ENCODE peak calls at places on chromosomes 16 and 17, in eight cellular contexts. A is right atrium auricular region, Z is breast epithelium, D is GM13976, F is cardiac fibroblast, M is heart right ventricle, S is AG09309, U is astrocyte. B is an unnamed sample.

GRCh38 chr16:23158114-23158513 is 8.9 kb upstream of the USP31 start:
- DNase-seq in A (no peak), Z (no peak), U (no peak), M (no peak), S (no peak), F (no peak), D (no peak), B (peak; percentile 23)

GRCh38 chr17:32546031-32546444 is 59.2 kb downstream of the CDK5R1 start:
- DNase-seq in S (no peak), Z (no peak), D (no peak), M (no peak), U (no peak), F (no peak), A (no peak), B (no peak)

GRCh38 chr17:10738516-10739258 is 8.9 kb upstream of the TMEM220 start:
- DNase-seq in S (no peak), M (no peak), D (no peak), Z (no peak), F (no peak), U (no peak), A (peak; percentile 59), B (peak; percentile 38)

GRCh38 chr17:60354223-60354622 is 37.7 kb downstream of the USP32 start:
- DNase-seq in Z (no peak), A (no peak), U (peak; percentile 79), D (no peak), F (peak; percentile 80), M (no peak), S (peak; percentile 64), B (no peak)

GRCh38 chr17:59856859-59857794 is 35.6 kb downstream of the TUBD1 start:
- DNase-seq in D (no peak), Z (no peak), S (no peak), A (no peak), F (peak; percentile 18), U (no peak), M (no peak), B (no peak)

GRCh38 chr17:42116705-42117396 is 4.3 kb downstream of the KAT2A start:
- DNase-seq in S (peak; percentile 44), D (peak; percentile 87), U (peak; percentile 46), F (peak; percentile 88), Z (peak; percentile 84), A (peak; percentile 90), M (peak; percentile 85), B (peak; percentile 93)

GRCh38 chr16:69691980-69692911 is 34.1 kb downstream of the NQO1 start:
- DNase-seq in A (no peak), Z (no peak), D (no peak), M (no peak), F (peak; percentile 23), S (no peak), U (peak; percentile 37), B (no peak)

GRCh38 chr17:1797323-1797722 is 32.4 kb downstream of the SMYD4 start:
- DNase-seq in S (no peak), D (no peak), Z (no peak), F (no peak), A (no peak), U (no peak), M (no peak), B (no peak)

GRCh38 chr16:28974437-28975157 is at the start of gene SPNS1:
- DNase-seq in D (peak; percentile 99), U (peak; percentile 93), S (peak; percentile 80), F (peak; percentile 98), Z (peak; percentile 98), A (peak; percentile 99), M (peak; percentile 97), B (peak; percentile 99)

GRCh38 chr16:28980929-28981328 is 3.9 kb upstream of the LAT start:
- DNase-seq in M (no peak), U (no peak), Z (no peak), A (no peak), F (no peak), S (no peak), D (no peak), B (no peak)

GRCh38 chr16:28981517-28981916 is 3.3 kb upstream of the LAT start:
- DNase-seq in M (no peak), F (no peak), U (no peak), D (peak; percentile 62), Z (no peak), A (no peak), S (no peak), B (no peak)

GRCh38 chr16:28975158-28975603 is 603 bp downstream of the SPNS1 start:
- DNase-seq in D (no peak), Z (no peak), F (no peak), A (no peak), M (no peak), S (no peak), U (no peak), B (no peak)

DNA sequence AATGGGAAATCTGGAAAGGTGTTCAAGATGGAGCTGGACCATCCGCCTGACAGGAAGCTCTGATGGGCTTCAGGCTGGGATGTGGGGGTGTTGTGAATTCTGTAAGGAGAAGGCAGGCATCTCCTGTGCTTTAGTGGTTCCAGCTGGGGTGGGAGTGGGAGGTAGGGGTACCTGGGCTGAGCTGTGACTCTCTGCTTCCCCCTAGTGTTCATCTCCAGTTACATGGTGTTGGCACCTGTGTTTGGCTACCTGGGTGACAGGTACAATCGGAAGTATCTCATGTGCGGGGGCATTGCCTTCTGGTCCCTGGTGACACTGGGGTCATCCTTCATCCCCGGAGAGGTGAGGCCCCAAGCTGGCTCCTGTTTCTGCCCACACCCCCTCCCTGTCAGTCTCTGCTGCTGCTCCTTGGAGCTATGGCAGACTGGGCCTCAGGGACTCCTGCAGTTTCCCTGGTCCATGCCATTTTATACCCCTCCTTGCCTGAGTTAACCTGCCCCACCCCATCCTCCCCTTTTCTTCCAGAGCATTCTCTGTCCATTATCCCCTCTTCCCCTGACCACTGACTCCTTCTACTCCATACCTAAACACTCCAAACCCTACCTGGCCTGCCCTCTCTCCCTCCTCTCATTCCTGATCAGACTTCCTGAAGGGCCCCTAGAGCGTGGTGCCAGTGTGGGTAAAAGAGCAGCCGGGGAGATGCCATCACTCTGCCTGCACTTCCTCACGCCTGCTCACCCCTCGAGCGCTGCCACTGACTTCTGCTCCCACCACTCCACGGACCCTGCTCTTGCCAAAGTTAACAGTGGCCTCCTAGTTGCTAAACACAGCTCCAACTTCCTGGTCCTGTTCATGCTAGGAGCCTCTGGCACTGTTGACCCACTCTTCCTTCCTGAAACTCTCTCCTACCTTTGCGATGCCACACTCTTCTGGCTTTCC is 3.4 kb downstream of the SPNS1 start:
- DNase-seq in A (no peak), M (no peak), U (no peak), S (no peak), F (no peak), Z (no peak), D (peak; percentile 57), B (no peak)
- TF ChIP-seq CTCF in A (no peak), M (peak; percentile 17), U (peak; percentile 12), S (peak; percentile 24), F (peak; percentile 17), Z (peak; percentile 27), D (peak; percentile 42), B (peak; percentile 39)

GRCh38 chr16:85753559-85753958 is 2.7 kb upstream of the C16orf74 start:
- DNase-seq in M (no peak), A (no peak), F (no peak), D (no peak), U (no peak), S (no peak), Z (no peak), B (no peak)

GRCh38 chr16:85751665-85752501 is 987 bp upstream of the C16orf74 start:
- DNase-seq in U (no peak), A (no peak), S (no peak), M (no peak), D (peak; percentile 20), Z (no peak), F (no peak), B (no peak)

GRCh38 chr16:85754403-85754802 is 3.5 kb upstream of the C16orf74 start:
- DNase-seq in F (no peak), U (no peak), S (no peak), A (no peak), D (no peak), M (no peak), Z (no peak), B (no peak)

GRCh38 chr16:85753976-85754375 is 3.1 kb upstream of the C16orf74 start:
- DNase-seq in A (no peak), D (no peak), F (no peak), U (no peak), Z (no peak), M (no peak), S (no peak), B (no peak)

DNA sequence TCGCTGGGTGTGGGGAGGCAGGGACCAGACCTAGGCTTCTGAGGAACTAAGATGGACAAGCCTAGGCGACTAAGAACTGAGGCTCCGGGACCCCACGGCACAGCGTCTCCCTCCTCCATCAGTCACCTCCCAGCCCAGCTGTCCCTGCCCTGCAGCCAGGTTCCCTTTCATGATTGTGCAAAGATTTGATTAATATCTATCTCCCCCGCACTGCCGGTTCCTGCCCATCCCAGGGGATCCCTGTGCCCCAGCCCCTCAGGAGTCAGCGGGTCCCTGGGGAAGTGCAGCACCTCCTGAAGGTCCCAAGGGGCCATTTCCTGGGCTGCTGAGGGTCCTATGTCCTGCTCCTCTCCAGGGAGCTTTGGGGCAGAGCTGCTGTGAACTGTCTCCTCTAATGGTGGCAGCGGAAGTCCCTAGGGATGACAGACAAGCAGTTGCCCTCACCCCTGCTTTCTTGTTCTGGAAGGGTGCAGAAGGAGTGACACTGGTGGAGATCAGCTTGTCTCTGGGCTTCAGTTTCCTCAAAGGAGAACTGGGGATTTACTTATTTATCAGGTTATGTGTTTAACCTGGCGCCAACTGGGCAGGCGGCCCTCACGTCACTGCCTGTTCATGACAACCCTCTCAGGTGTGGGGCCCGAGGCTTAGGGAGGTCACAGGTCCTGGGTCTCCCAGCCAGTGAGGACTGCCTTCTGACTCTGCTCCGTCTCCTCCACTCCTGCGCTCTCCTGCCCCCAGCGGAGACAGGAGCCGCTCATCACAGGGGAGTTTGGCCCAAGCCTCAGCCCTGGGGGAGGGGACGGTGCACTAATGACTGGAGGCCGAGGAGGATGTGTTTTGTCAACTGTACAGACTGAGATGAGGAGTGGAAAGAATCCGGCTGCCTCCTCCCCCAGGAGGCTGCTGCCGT is 1.9 kb upstream of the C16orf74 start:
- DNase-seq in F (peak; percentile 60), M (peak; percentile 23), A (no peak), S (no peak), U (no peak), Z (peak; percentile 87), D (no peak), B (no peak)
- TF ChIP-seq CTCF in F (peak; percentile 50), M (peak; percentile 17), A (no peak), S (peak; percentile 22), U (peak; percentile 21), Z (no peak), D (no peak), B (peak; percentile 23)

DNA sequence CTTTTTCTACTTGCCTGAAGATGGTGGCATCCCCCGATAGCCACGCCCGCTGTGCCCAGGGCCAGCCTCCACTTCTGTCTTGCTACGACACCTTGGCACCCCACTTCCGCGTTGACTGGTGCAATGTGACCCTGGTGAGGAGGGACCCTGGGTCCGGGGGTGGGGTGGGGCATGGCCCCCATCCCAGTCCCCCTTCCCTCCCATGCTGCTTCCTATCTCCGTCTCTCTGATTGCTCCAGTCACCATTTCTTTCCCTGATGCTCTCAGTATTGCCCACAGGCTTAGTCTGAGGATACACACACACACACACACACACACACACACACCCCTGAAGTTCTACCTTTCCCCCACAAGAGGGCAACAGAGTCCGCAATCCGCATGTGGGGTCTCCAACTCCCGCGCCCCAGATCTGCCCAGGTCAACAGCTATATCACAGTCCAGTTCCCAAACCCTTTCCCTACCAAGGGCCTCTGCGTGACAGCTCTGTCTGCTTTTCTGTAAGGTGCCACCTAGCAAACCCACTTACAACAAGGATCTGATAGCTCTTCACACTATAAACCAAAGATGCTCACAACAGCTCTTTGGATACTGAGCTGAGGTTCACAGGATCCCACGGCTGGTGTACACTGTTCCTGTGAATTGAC is 3.4 kb downstream of the SGCA start:
- DNase-seq in A (no peak), D (peak; percentile 86), S (no peak), Z (no peak), F (peak; percentile 84), U (no peak), M (peak; percentile 57), B (no peak)
- TF ChIP-seq CTCF in A (peak; percentile 66), D (peak; percentile 68), S (peak; percentile 94), Z (peak; percentile 96), F (peak; percentile 89), U (peak; percentile 81), M (peak; percentile 61), B (peak; percentile 75)

GRCh38 chr16:49000594-49000993 is 281.0 kb downstream of the CBLN1 start:
- DNase-seq in U (no peak), S (no peak), A (no peak), F (no peak), M (no peak), Z (no peak), D (no peak), B (peak; percentile 57)

GRCh38 chr16:48999034-48999433 is 282.6 kb downstream of the CBLN1 start:
- DNase-seq in Z (no peak), S (no peak), M (no peak), D (no peak), A (no peak), F (no peak), U (no peak), B (no peak)

GRCh38 chr16:48999508-48999907 is 282.1 kb downstream of the CBLN1 start:
- DNase-seq in M (no peak), A (no peak), Z (no peak), F (no peak), D (no peak), U (no peak), S (no peak), B (peak; percentile 70)

GRCh38 chr16:49003022-49003421 is 278.6 kb downstream of the CBLN1 start:
- DNase-seq in D (no peak), Z (no peak), U (no peak), S (no peak), F (no peak), A (no peak), M (no peak), B (no peak)

GRCh38 chr16:49003992-49004391 is 277.6 kb downstream of the CBLN1 start:
- DNase-seq in Z (no peak), D (no peak), S (no peak), A (no peak), M (no peak), F (no peak), U (no peak), B (no peak)
- TF ChIP-seq CTCF in Z (no peak), D (no peak), S (no peak), A (no peak), M (no peak), F (no peak), U (no peak), B (no peak)